ENCODE peak calls at places on chromosomes 3 and 15, in eight cellular contexts. One of them, this sample, is unnamed.
A peak's percentile ranks its signal among the peaks of the same experiment; 100 is the strongest.

GRCh38 chr15:97027772-97028171 is 697.3 kb downstream of the NR2F2 start:
- DNase-seq in K562: no peak
- DNase-seq in activated CD4-positive, alpha-beta T cell treated with anti-CD3 and anti-CD28 coated beads, Interleukin-2, amount 50 U/mL, for 24 hours: no peak
- DNase-seq in stimulated activated CD4-positive, alpha-beta T cell treated with anti-CD3 and anti-CD28 coated beads, Interleukin-4, amount 100 ng/mL, for 1 hour: no peak
- DNase-seq in GM12891: no peak
- DNase-seq in breast epithelium: no peak
- DNase-seq in activated CD8-positive, alpha-beta memory T cell treated with anti-CD3 and anti-CD28 coated beads for 24 hours: no peak
- DNase-seq in HuH-7: no peak
- DNase-seq in this sample: no peak

GRCh38 chr3:134356411-134357040 is 17.7 kb downstream of the AMOTL2 start:
- DNase-seq in K562: no peak
- DNase-seq in activated CD4-positive, alpha-beta T cell treated with anti-CD3 and anti-CD28 coated beads, Interleukin-2, amount 50 U/mL, for 24 hours: no peak
- DNase-seq in stimulated activated CD4-positive, alpha-beta T cell treated with anti-CD3 and anti-CD28 coated beads, Interleukin-4, amount 100 ng/mL, for 1 hour: no peak
- DNase-seq in GM12891: no peak
- DNase-seq in breast epithelium: no peak
- DNase-seq in activated CD8-positive, alpha-beta memory T cell treated with anti-CD3 and anti-CD28 coated beads for 24 hours: no peak
- DNase-seq in HuH-7: no peak
- DNase-seq in this sample: no peak

GRCh38 chr3:177929310-177929709 is 606.9 kb upstream of the KCNMB2 start:
- DNase-seq in K562: no peak
- DNase-seq in activated CD4-positive, alpha-beta T cell treated with anti-CD3 and anti-CD28 coated beads, Interleukin-2, amount 50 U/mL, for 24 hours: no peak
- DNase-seq in stimulated activated CD4-positive, alpha-beta T cell treated with anti-CD3 and anti-CD28 coated beads, Interleukin-4, amount 100 ng/mL, for 1 hour: no peak
- DNase-seq in GM12891: no peak
- DNase-seq in breast epithelium: no peak
- DNase-seq in activated CD8-positive, alpha-beta memory T cell treated with anti-CD3 and anti-CD28 coated beads for 24 hours: no peak
- DNase-seq in HuH-7: no peak
- DNase-seq in this sample: no peak

GRCh38 chr3:130383424-130383823 is 38.0 kb downstream of the COL6A5 start:
- DNase-seq in K562: peak; percentile 27
- DNase-seq in activated CD4-positive, alpha-beta T cell treated with anti-CD3 and anti-CD28 coated beads, Interleukin-2, amount 50 U/mL, for 24 hours: no peak
- DNase-seq in stimulated activated CD4-positive, alpha-beta T cell treated with anti-CD3 and anti-CD28 coated beads, Interleukin-4, amount 100 ng/mL, for 1 hour: no peak
- DNase-seq in GM12891: no peak
- DNase-seq in breast epithelium: no peak
- DNase-seq in activated CD8-positive, alpha-beta memory T cell treated with anti-CD3 and anti-CD28 coated beads for 24 hours: no peak
- DNase-seq in HuH-7: no peak
- DNase-seq in this sample: no peak

GRCh38 chr3:129622418-129622872 is 16.0 kb upstream of the PLXND1 start:
- DNase-seq in K562: no peak
- DNase-seq in activated CD4-positive, alpha-beta T cell treated with anti-CD3 and anti-CD28 coated beads, Interleukin-2, amount 50 U/mL, for 24 hours: no peak
- DNase-seq in stimulated activated CD4-positive, alpha-beta T cell treated with anti-CD3 and anti-CD28 coated beads, Interleukin-4, amount 100 ng/mL, for 1 hour: no peak
- DNase-seq in GM12891: no peak
- DNase-seq in breast epithelium: peak; percentile 18
- DNase-seq in activated CD8-positive, alpha-beta memory T cell treated with anti-CD3 and anti-CD28 coated beads for 24 hours: no peak
- DNase-seq in HuH-7: no peak
- DNase-seq in this sample: no peak

GRCh38 chr15:98085003-98085639 is 124.6 kb downstream of the ARRDC4 start:
- DNase-seq in K562: peak; percentile 40
- DNase-seq in activated CD4-positive, alpha-beta T cell treated with anti-CD3 and anti-CD28 coated beads, Interleukin-2, amount 50 U/mL, for 24 hours: no peak
- DNase-seq in stimulated activated CD4-positive, alpha-beta T cell treated with anti-CD3 and anti-CD28 coated beads, Interleukin-4, amount 100 ng/mL, for 1 hour: no peak
- DNase-seq in GM12891: no peak
- DNase-seq in breast epithelium: no peak
- DNase-seq in activated CD8-positive, alpha-beta memory T cell treated with anti-CD3 and anti-CD28 coated beads for 24 hours: no peak
- DNase-seq in HuH-7: peak; percentile 26
- DNase-seq in this sample: no peak

GRCh38 chr3:46692566-46692983 is 904 bp downstream of the ALS2CL start:
- DNase-seq in K562: no peak
- DNase-seq in activated CD4-positive, alpha-beta T cell treated with anti-CD3 and anti-CD28 coated beads, Interleukin-2, amount 50 U/mL, for 24 hours: no peak
- DNase-seq in stimulated activated CD4-positive, alpha-beta T cell treated with anti-CD3 and anti-CD28 coated beads, Interleukin-4, amount 100 ng/mL, for 1 hour: no peak
- DNase-seq in GM12891: no peak
- DNase-seq in breast epithelium: peak; percentile 87
- DNase-seq in activated CD8-positive, alpha-beta memory T cell treated with anti-CD3 and anti-CD28 coated beads for 24 hours: no peak
- DNase-seq in HuH-7: peak; percentile 65
- DNase-seq in this sample: no peak

GRCh38 chr3:196055683-196056270 is 26.1 kb downstream of the TFRC start:
- DNase-seq in K562: no peak
- DNase-seq in activated CD4-positive, alpha-beta T cell treated with anti-CD3 and anti-CD28 coated beads, Interleukin-2, amount 50 U/mL, for 24 hours: no peak
- DNase-seq in stimulated activated CD4-positive, alpha-beta T cell treated with anti-CD3 and anti-CD28 coated beads, Interleukin-4, amount 100 ng/mL, for 1 hour: no peak
- DNase-seq in GM12891: no peak
- DNase-seq in breast epithelium: no peak
- DNase-seq in activated CD8-positive, alpha-beta memory T cell treated with anti-CD3 and anti-CD28 coated beads for 24 hours: no peak
- DNase-seq in HuH-7: peak; percentile 15
- DNase-seq in this sample: no peak

GRCh38 chr3:38610934-38611333 is 38.6 kb downstream of the SCN5A start:
- DNase-seq in K562: no peak
- DNase-seq in activated CD4-positive, alpha-beta T cell treated with anti-CD3 and anti-CD28 coated beads, Interleukin-2, amount 50 U/mL, for 24 hours: no peak
- DNase-seq in stimulated activated CD4-positive, alpha-beta T cell treated with anti-CD3 and anti-CD28 coated beads, Interleukin-4, amount 100 ng/mL, for 1 hour: no peak
- DNase-seq in GM12891: no peak
- DNase-seq in breast epithelium: no peak
- DNase-seq in activated CD8-positive, alpha-beta memory T cell treated with anti-CD3 and anti-CD28 coated beads for 24 hours: no peak
- DNase-seq in HuH-7: no peak
- DNase-seq in this sample: no peak

GRCh38 chr3:150763841-150764483 is 993 bp upstream of the SIAH2 start:
- DNase-seq in K562: peak; percentile 73
- DNase-seq in activated CD4-positive, alpha-beta T cell treated with anti-CD3 and anti-CD28 coated beads, Interleukin-2, amount 50 U/mL, for 24 hours: no peak
- DNase-seq in stimulated activated CD4-positive, alpha-beta T cell treated with anti-CD3 and anti-CD28 coated beads, Interleukin-4, amount 100 ng/mL, for 1 hour: peak; percentile 51
- DNase-seq in GM12891: no peak
- DNase-seq in breast epithelium: peak; percentile 33
- DNase-seq in activated CD8-positive, alpha-beta memory T cell treated with anti-CD3 and anti-CD28 coated beads for 24 hours: no peak
- DNase-seq in HuH-7: peak; percentile 44
- DNase-seq in this sample: no peak

GRCh38 chr3:116473602-116474001 is 28.3 kb upstream of the LSAMP start:
- DNase-seq in K562: no peak
- DNase-seq in activated CD4-positive, alpha-beta T cell treated with anti-CD3 and anti-CD28 coated beads, Interleukin-2, amount 50 U/mL, for 24 hours: no peak
- DNase-seq in stimulated activated CD4-positive, alpha-beta T cell treated with anti-CD3 and anti-CD28 coated beads, Interleukin-4, amount 100 ng/mL, for 1 hour: no peak
- DNase-seq in GM12891: no peak
- DNase-seq in breast epithelium: no peak
- DNase-seq in activated CD8-positive, alpha-beta memory T cell treated with anti-CD3 and anti-CD28 coated beads for 24 hours: no peak
- DNase-seq in HuH-7: no peak
- DNase-seq in this sample: no peak

GRCh38 chr15:68484696-68485400 is 52.9 kb upstream of the ITGA11 start:
- DNase-seq in K562: no peak
- DNase-seq in activated CD4-positive, alpha-beta T cell treated with anti-CD3 and anti-CD28 coated beads, Interleukin-2, amount 50 U/mL, for 24 hours: no peak
- DNase-seq in stimulated activated CD4-positive, alpha-beta T cell treated with anti-CD3 and anti-CD28 coated beads, Interleukin-4, amount 100 ng/mL, for 1 hour: no peak
- DNase-seq in GM12891: no peak
- DNase-seq in breast epithelium: no peak
- DNase-seq in activated CD8-positive, alpha-beta memory T cell treated with anti-CD3 and anti-CD28 coated beads for 24 hours: no peak
- DNase-seq in HuH-7: no peak
- DNase-seq in this sample: no peak

GRCh38 chr15:81897011-81897677 is 148.7 kb downstream of the MEX3B start:
- DNase-seq in K562: no peak
- DNase-seq in activated CD4-positive, alpha-beta T cell treated with anti-CD3 and anti-CD28 coated beads, Interleukin-2, amount 50 U/mL, for 24 hours: no peak
- DNase-seq in stimulated activated CD4-positive, alpha-beta T cell treated with anti-CD3 and anti-CD28 coated beads, Interleukin-4, amount 100 ng/mL, for 1 hour: no peak
- DNase-seq in GM12891: no peak
- DNase-seq in breast epithelium: no peak
- DNase-seq in activated CD8-positive, alpha-beta memory T cell treated with anti-CD3 and anti-CD28 coated beads for 24 hours: no peak
- DNase-seq in HuH-7: no peak
- DNase-seq in this sample: no peak

GRCh38 chr3:40211579-40211978 is 97.9 kb upstream of the EIF1B start:
- DNase-seq in K562: no peak
- DNase-seq in activated CD4-positive, alpha-beta T cell treated with anti-CD3 and anti-CD28 coated beads, Interleukin-2, amount 50 U/mL, for 24 hours: no peak
- DNase-seq in stimulated activated CD4-positive, alpha-beta T cell treated with anti-CD3 and anti-CD28 coated beads, Interleukin-4, amount 100 ng/mL, for 1 hour: no peak
- DNase-seq in GM12891: no peak
- DNase-seq in breast epithelium: no peak
- DNase-seq in activated CD8-positive, alpha-beta memory T cell treated with anti-CD3 and anti-CD28 coated beads for 24 hours: no peak
- DNase-seq in HuH-7: no peak
- DNase-seq in this sample: no peak

GRCh38 chr3:99213019-99213418 is 311.5 kb upstream of the DCBLD2 start:
- DNase-seq in K562: no peak
- DNase-seq in activated CD4-positive, alpha-beta T cell treated with anti-CD3 and anti-CD28 coated beads, Interleukin-2, amount 50 U/mL, for 24 hours: no peak
- DNase-seq in stimulated activated CD4-positive, alpha-beta T cell treated with anti-CD3 and anti-CD28 coated beads, Interleukin-4, amount 100 ng/mL, for 1 hour: no peak
- DNase-seq in GM12891: no peak
- DNase-seq in breast epithelium: no peak
- DNase-seq in activated CD8-positive, alpha-beta memory T cell treated with anti-CD3 and anti-CD28 coated beads for 24 hours: no peak
- DNase-seq in HuH-7: no peak
- DNase-seq in this sample: no peak

GRCh38 chr3:66220066-66220465 is 735 bp upstream of the SLC25A26 start:
- DNase-seq in K562: no peak
- DNase-seq in activated CD4-positive, alpha-beta T cell treated with anti-CD3 and anti-CD28 coated beads, Interleukin-2, amount 50 U/mL, for 24 hours: no peak
- DNase-seq in stimulated activated CD4-positive, alpha-beta T cell treated with anti-CD3 and anti-CD28 coated beads, Interleukin-4, amount 100 ng/mL, for 1 hour: no peak
- DNase-seq in GM12891: no peak
- DNase-seq in breast epithelium: no peak
- DNase-seq in activated CD8-positive, alpha-beta memory T cell treated with anti-CD3 and anti-CD28 coated beads for 24 hours: no peak
- DNase-seq in HuH-7: no peak
- DNase-seq in this sample: no peak

This sample was measured in GM19239.